ENCODE peak calls at places on chromosomes 4 and X, in ten cellular contexts. L is upper lobe of left lung; A is endodermal cell; F is lung; H is K562; C is CD8-positive, alpha-beta T cell; M is tibial nerve; V is lower lobe of right lung; R is neural progenitor cell; D is astrocyte. S is an unnamed sample.

GRCh38 chr4:167020410-167020809 is 213.9 kb downstream of the SPOCK3 start:
- DNase-seq in R (peak; percentile 21), L (no peak), D (no peak), V (no peak), A (peak; percentile 71), M (no peak), F (no peak), C (no peak), H (no peak), S (no peak)

GRCh38 chr4:826508-827208 is 729 bp upstream of the CPLX1 start:
- DNase-seq in C (no peak), H (peak; percentile 66), F (no peak), L (no peak), R (peak; percentile 65), A (peak; percentile 80), M (no peak), D (no peak), V (peak; percentile 38), S (no peak)

GRCh38 chr4:7041851-7042696 is 1.1 kb upstream of the TADA2B start:
- DNase-seq in C (peak; percentile 25), M (peak; percentile 21), D (peak; percentile 32), A (peak; percentile 84), V (peak; percentile 84), F (peak; percentile 61), L (peak; percentile 71), H (peak; percentile 53), R (peak; percentile 14), S (peak; percentile 63)

GRCh38 chrX:154717824-154718223 is 33.1 kb downstream of the GAB3 start:
- DNase-seq in F (no peak), M (no peak), D (peak; percentile 78), R (no peak), A (no peak), H (peak; percentile 83), V (no peak), C (peak; percentile 35), L (no peak), S (no peak)

GRCh38 chr4:71304289-71304850 is 34.5 kb upstream of the SLC4A4 start:
- DNase-seq in M (no peak), C (no peak), V (no peak), A (no peak), D (peak; percentile 22), R (no peak), L (no peak), H (no peak), F (no peak), S (no peak)

GRCh38 chrX:16488959-16489358 is 161.0 kb upstream of the S100G start:
- DNase-seq in C (no peak), A (no peak), H (no peak), V (no peak), F (no peak), R (no peak), L (no peak), D (peak; percentile 22), M (no peak), S (no peak)

GRCh38 chr4:102554482-102554881 is 53.3 kb downstream of the NFKB1 start:
- DNase-seq in R (peak; percentile 16), A (peak; percentile 55), M (no peak), D (peak; percentile 70), C (no peak), L (no peak), F (no peak), V (no peak), H (no peak), S (peak; percentile 66)

GRCh38 chrX:110244951-110245480 is 72.9 kb downstream of the AMMECR1 start:
- DNase-seq in D (no peak), M (no peak), R (no peak), A (no peak), H (no peak), F (no peak), V (no peak), L (no peak), C (no peak), S (no peak)

GRCh38 chr4:105415281-105415744 is 58.5 kb downstream of the PPA2 start:
- DNase-seq in L (no peak), D (no peak), C (no peak), R (no peak), A (no peak), M (no peak), V (no peak), H (no peak), F (no peak), S (no peak)

GRCh38 chrX:54288277-54288676 is 69.6 kb downstream of the WNK3 start:
- DNase-seq in C (no peak), M (no peak), F (no peak), A (no peak), H (no peak), R (no peak), L (no peak), D (no peak), V (no peak), S (no peak)

GRCh38 chr4:18390655-18391369 is 369.3 kb upstream of the LCORL start:
- DNase-seq in D (no peak), C (no peak), V (no peak), L (no peak), F (no peak), R (no peak), M (no peak), A (no peak), H (no peak), S (no peak)

GRCh38 chr4:86249074-86249473 is 110.8 kb downstream of the MAPK10 start:
- DNase-seq in V (no peak), R (no peak), H (no peak), F (no peak), L (no peak), C (no peak), A (no peak), M (no peak), D (no peak), S (no peak)

GRCh38 chr4:49002931-49003330 is 16.9 kb downstream of the CWH43 start:
- DNase-seq in R (no peak), C (no peak), V (no peak), A (no peak), L (no peak), H (no peak), M (no peak), F (no peak), D (no peak), S (no peak)
- H3K9me3 ChIP-seq in R (peaks cover 17% of the 10 kb centered on the region), C (no peaks in the 10 kb centered on the region), V (no peaks in the 10 kb centered on the region), A (peaks cover 21% of the 10 kb centered on the region), L (no peaks in the 10 kb centered on the region), H (no peaks in the 10 kb centered on the region), M (no peaks in the 10 kb centered on the region), F (peaks cover 6% of the 10 kb centered on the region), D (no peaks in the 10 kb centered on the region), S (peaks cover 1% of the 10 kb centered on the region)

GRCh38 chr4:101285985-101286384 is 61.3 kb downstream of the PPP3CA start:
- DNase-seq in H (no peak), D (no peak), M (no peak), L (no peak), F (no peak), V (no peak), A (no peak), C (no peak), R (no peak), S (no peak)

GRCh38 chr4:101286663-101287062 is 60.7 kb downstream of the PPP3CA start:
- DNase-seq in R (no peak), H (no peak), L (no peak), D (no peak), M (no peak), A (no peak), C (no peak), V (no peak), F (no peak), S (no peak)

GRCh38 chr4:101283436-101283835 is 63.9 kb downstream of the PPP3CA start:
- DNase-seq in R (no peak), V (no peak), L (peak; percentile 62), H (no peak), C (no peak), F (no peak), M (no peak), D (no peak), A (no peak), S (no peak)

GRCh38 chr4:101282076-101282844 is 65.1 kb downstream of the PPP3CA start:
- DNase-seq in C (no peak), L (peak; percentile 34), D (no peak), R (no peak), H (no peak), A (peak; percentile 57), M (no peak), V (no peak), F (no peak), S (no peak)

DNA sequence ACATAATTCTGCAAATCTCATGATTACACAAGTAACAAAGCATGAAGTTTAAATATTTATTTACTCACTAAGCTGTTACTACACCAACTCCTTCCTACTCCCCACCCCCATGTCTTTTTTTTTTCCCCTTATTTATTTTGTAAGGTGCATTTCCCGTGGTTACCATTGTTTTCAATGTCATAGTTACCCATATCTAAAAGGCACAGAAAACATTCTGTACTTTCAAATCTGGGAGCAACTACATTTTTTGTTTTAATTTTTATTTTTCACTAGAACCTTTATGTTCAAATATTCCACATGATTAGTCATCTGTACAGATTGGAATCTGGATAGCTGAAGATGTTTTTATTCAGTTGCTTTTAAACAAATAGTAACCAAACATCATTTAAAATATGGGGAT is 62.8 kb downstream of the PPP3CA start:
- DNase-seq in M (no peak), H (no peak), F (no peak), L (no peak), C (no peak), R (no peak), V (no peak), A (no peak), D (no peak), S (no peak)
- H3K4me1 ChIP-seq in M (no peaks in the 10 kb centered on the region), H (no peaks in the 10 kb centered on the region), F (peaks cover 5% of the 10 kb centered on the region), L (peaks cover 47% of the 10 kb centered on the region), C (peaks cover 16% of the 10 kb centered on the region), R (peaks cover 30% of the 10 kb centered on the region), V (peaks cover 71% of the 10 kb centered on the region), A (peaks cover 20% of the 10 kb centered on the region), D (no peaks in the 10 kb centered on the region), S (peaks cover 83% of the 10 kb centered on the region)

GRCh38 chr4:88219099-88219498 is 60.7 kb upstream of the ABCG2 start:
- DNase-seq in A (no peak), V (no peak), L (no peak), R (peak; percentile 53), D (peak; percentile 30), F (no peak), C (no peak), H (peak; percentile 36), M (no peak), S (no peak)
- TF ChIP-seq CTCF in A (peak; percentile 84), V (peak; percentile 72), L (peak; percentile 74), R (peak; percentile 85), D (peak; percentile 70), F (peak; percentile 61), C (peak; percentile 88), H (peak; percentile 69), M (peak; percentile 76), S (peak; percentile 82)

DNA sequence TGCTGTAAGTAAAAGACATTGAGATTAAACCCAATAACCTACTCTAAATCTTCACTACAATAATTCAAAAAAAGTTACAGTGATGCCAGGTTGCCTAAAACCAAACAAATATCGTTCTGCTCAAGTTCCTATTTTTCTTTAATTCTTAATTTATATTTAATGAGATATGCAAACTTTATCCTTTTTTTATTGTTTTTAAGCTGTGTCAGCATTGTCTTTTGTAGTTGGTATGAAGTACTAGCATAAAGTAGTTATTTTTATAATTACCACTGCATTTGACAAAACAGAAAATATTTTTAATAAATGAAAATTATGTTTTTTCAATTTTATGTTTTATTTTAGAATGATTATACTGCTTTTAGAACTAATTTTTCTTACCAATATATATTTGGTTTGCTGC is 1431.1 kb upstream of the PCDH7 start:
- DNase-seq in C (no peak), R (no peak), F (no peak), L (no peak), M (no peak), A (no peak), D (no peak), V (no peak), H (no peak), S (no peak)
- H3K9me3 ChIP-seq in C (peaks cover 3% of the 10 kb centered on the region), R (no peaks in the 10 kb centered on the region), F (no peaks in the 10 kb centered on the region), L (no peaks in the 10 kb centered on the region), M (no peaks in the 10 kb centered on the region), A (no peaks in the 10 kb centered on the region), D (no peaks in the 10 kb centered on the region), V (no peaks in the 10 kb centered on the region), H (no peaks in the 10 kb centered on the region), S (peaks cover 5% of the 10 kb centered on the region)

S was measured in left ventricle myocardium inferior.